ENCODE peak calls at places on chromosome 19, in four cellular contexts. A is IMR-90, W is neuronal stem cell, P is H1. N is an unnamed sample.

GRCh38 chr19:53308339-53308811 is 25.2 kb upstream of the ZNF845 start:
- DNase-seq in A (no peak), W (peak; percentile 6), P (peak; percentile 94), N (no peak)

GRCh38 chr19:47891923-47892666 is 6.0 kb upstream of the SULT2A1 start:
- DNase-seq in A (no peak), W (peak; percentile 18), P (no peak), N (peak; percentile 73)

GRCh38 chr19:3338541-3339181 is 27.7 kb upstream of the NFIC start:
- DNase-seq in A (no peak), W (no peak), P (no peak), N (peak; percentile 41)

GRCh38 chr19:36891768-36892357 is 24.2 kb downstream of the ZNF829 start:
- DNase-seq in A (no peak), W (no peak), P (no peak), N (no peak)

GRCh38 chr19:47230122-47230920 is 678 bp downstream of the BBC3 start:
- DNase-seq in A (peak; percentile 18), W (no peak), P (peak; percentile 93), N (peak; percentile 56)

GRCh38 chr19:4640247-4641000 is 1.1 kb downstream of the TNFAIP8L1 start:
- DNase-seq in A (no peak), W (no peak), P (no peak), N (no peak)

GRCh38 chr19:45059258-45059965 is 16.9 kb downstream of the ZNF296 start:
- DNase-seq in A (peak; percentile 69), W (peak; percentile 83), P (peak; percentile 98), N (peak; percentile 84)

GRCh38 chr19:14059652-14060155 is 2.2 kb downstream of the PALM3 start:
- DNase-seq in A (no peak), W (no peak), P (no peak), N (no peak)

GRCh38 chr19:51473009-51473707 is 5.2 kb upstream of the CEACAM18 start:
- DNase-seq in A (peak; percentile 59), W (peak; percentile 48), P (peak; percentile 86), N (peak; percentile 48)

GRCh38 chr19:41821003-41821735 is 23.3 kb downstream of the LYPD4 start:
- DNase-seq in A (peak; percentile 15), W (peak; percentile 41), P (peak; percentile 50), N (no peak)

GRCh38 chr19:15436826-15437110 is 13.0 kb downstream of the WIZ start:
- DNase-seq in A (no peak), W (no peak), P (no peak), N (no peak)

GRCh38 chr19:18637644-18638630 is 1.1 kb downstream of the KLHL26 start:
- DNase-seq in A (no peak), W (no peak), P (no peak), N (no peak)

GRCh38 chr19:590396-590745 is 690 bp downstream of the HCN2 start:
- DNase-seq in A (peak; percentile 30), W (no peak), P (no peak), N (no peak)

GRCh38 chr19:21947775-21948174 is 63.0 kb downstream of the ZNF208 start:
- DNase-seq in A (no peak), W (peak; percentile 2), P (peak; percentile 41), N (no peak)

GRCh38 chr19:46913852-46914430 is 53.1 kb downstream of the ARHGAP35 start:
- DNase-seq in A (peak; percentile 49), W (no peak), P (no peak), N (peak; percentile 88)

GRCh38 chr19:48735031-48735615 is 5.3 kb downstream of the RASIP1 start:
- DNase-seq in A (no peak), W (no peak), P (peak; percentile 88), N (peak; percentile 78)

GRCh38 chr19:15945301-15945700 is 3.5 kb upstream of the OR10H4 start:
- DNase-seq in A (no peak), W (no peak), P (no peak), N (no peak)

GRCh38 chr19:18848860-18849661 is 17.3 kb downstream of the UPF1 start:
- DNase-seq in A (peak; percentile 40), W (no peak), P (no peak), N (no peak)

GRCh38 chr19:41548954-41549688 is 26.8 kb upstream of the CEACAM21 start:
- DNase-seq in A (no peak), W (peak; percentile 37), P (no peak), N (peak; percentile 8)

GRCh38 chr19:307793-308420 is 16.7 kb upstream of the PLPP2 start:
- DNase-seq in A (no peak), W (no peak), P (no peak), N (no peak)

GRCh38 chr19:15015946-15016542 is 33.2 kb upstream of the CASP14 start:
- DNase-seq in A (no peak), W (peak; percentile 54), P (no peak), N (no peak)

GRCh38 chr19:45428385-45429231 is 4.9 kb upstream of the ERCC1 start:
- DNase-seq in A (peak; percentile 59), W (no peak), P (peak; percentile 85), N (peak; percentile 90)

GRCh38 chr19:1843646-1844394 is 4.5 kb downstream of the REXO1 start:
- DNase-seq in A (no peak), W (no peak), P (no peak), N (no peak)

GRCh38 chr19:37698216-37698615 is 21.3 kb downstream of the ZNF607 start:
- DNase-seq in A (no peak), W (no peak), P (no peak), N (no peak)

GRCh38 chr19:3039641-3040077 is 10.6 kb upstream of the TLE2 start:
- DNase-seq in A (no peak), W (no peak), P (no peak), N (no peak)

GRCh38 chr19:43765109-43765876 is 10.5 kb upstream of the SMG9 start:
- DNase-seq in A (peak; percentile 97), W (no peak), P (no peak), N (peak; percentile 98)

GRCh38 chr19:31066385-31066784 is 282.9 kb downstream of the TSHZ3 start:
- DNase-seq in A (peak; percentile 78), W (no peak), P (no peak), N (peak; percentile 76)

GRCh38 chr19:35713904-35714440 is 3.8 kb upstream of the KMT2B start:
- DNase-seq in A (no peak), W (no peak), P (no peak), N (no peak)

GRCh38 chr19:55652311-55653078 is 2.3 kb upstream of the U2AF2 start:
- DNase-seq in A (no peak), W (no peak), P (no peak), N (no peak)

GRCh38 chr19:55654833-55655647 is at the start of gene U2AF2:
- DNase-seq in A (peak; percentile 89), W (peak; percentile 94), P (peak; percentile 97), N (peak; percentile 80)

GRCh38 chr19:55655648-55656040 is 809 bp downstream of the U2AF2 start:
- DNase-seq in A (no peak), W (no peak), P (no peak), N (no peak)

GRCh38 chr19:55654323-55654832 is 457 bp upstream of the U2AF2 start:
- DNase-seq in A (peak; percentile 99), W (peak; percentile 100), P (peak; percentile 100), N (peak; percentile 99)

GRCh38 chr19:55653651-55654322 is 1.0 kb upstream of the U2AF2 start:
- DNase-seq in A (peak; percentile 99), W (peak; percentile 98), P (peak; percentile 98), N (peak; percentile 99)
- H2BK120ac ChIP-seq in A (peak overlapping the region; percentile 62), W (peak overlapping the region; percentile 67), P (no peak overlapping the region), N (peak overlapping the region; percentile 6)

GRCh38 chr19:10717054-10717355 is 874 bp upstream of the DNM2 start:
- DNase-seq in A (no peak), W (no peak), P (no peak), N (no peak)

GRCh38 chr19:10720607-10721125 is 2.8 kb downstream of the DNM2 start:
- DNase-seq in A (no peak), W (no peak), P (no peak), N (no peak)

GRCh38 chr19:10719466-10719961 is 1.6 kb downstream of the DNM2 start:
- DNase-seq in A (no peak), W (no peak), P (no peak), N (peak; percentile 5)

GRCh38 chr19:10718205-10719196 is 622 bp downstream of the DNM2 start:
- DNase-seq in A (peak; percentile 28), W (no peak), P (peak; percentile 72), N (peak; percentile 56)

GRCh38 chr19:10717356-10718204 is at the start of gene DNM2:
- DNase-seq in A (peak; percentile 100), W (peak; percentile 100), P (peak; percentile 100), N (peak; percentile 100)
- H4K91ac ChIP-seq in A (peak within 1 kb of the TSS; percentile 79), W (peak within 1 kb of the TSS; percentile 47), P (no peak within 1 kb of the TSS), N (peak within 1 kb of the TSS; percentile 85)

GRCh38 chr19:8444677-8445487 is at the start of gene HNRNPM:
- DNase-seq in A (peak; percentile 95), W (peak; percentile 98), P (peak; percentile 100), N (peak; percentile 96)
- H2BK120ac ChIP-seq in A (peak within 1 kb of the TSS; percentile 45), W (peak within 1 kb of the TSS; percentile 93), P (no peak within 1 kb of the TSS), N (peak within 1 kb of the TSS; percentile 83)

GRCh38 chr19:34713262-34713637 is 20.8 kb upstream of the ZNF181 start:
- DNase-seq in A (no peak), W (no peak), P (no peak), N (no peak)
- H4K91ac ChIP-seq in A (no peak overlapping the region), W (no peak overlapping the region), P (no peak overlapping the region), N (no peak overlapping the region)